ENCODE peak calls at places on chromosome 18, in ten cellular contexts. P is A549, J is uterus, I is IMR-90, D is endothelial cell of umbilical vein, H is K562, L is ovary, N is body of pancreas, F is adrenal gland, K is H54. X is an unnamed sample.

GRCh38 chr18:78641689-78642231 is 337.9 kb upstream of the SALL3 start:
- DNase-seq in P (no peak), J (no peak), I (no peak), D (no peak), H (no peak), L (no peak), N (no peak), F (no peak), K (no peak), X (no peak)

GRCh38 chr18:79629606-79630005 is 50.0 kb upstream of the CTDP1 start:
- DNase-seq in P (no peak), J (no peak), I (no peak), D (no peak), H (no peak), L (no peak), N (no peak), F (no peak), K (no peak), X (no peak)

GRCh38 chr18:25831226-25831828 is 259.1 kb downstream of the SS18 start:
- DNase-seq in P (no peak), J (no peak), I (no peak), D (no peak), H (no peak), L (no peak), N (no peak), F (peak), K (no peak), X (no peak)

GRCh38 chr18:70469916-70470315 is 181.1 kb downstream of the SOCS6 start:
- DNase-seq in P (no peak), J (no peak), I (no peak), D (no peak), H (no peak), L (no peak), N (no peak), F (no peak), K (no peak), X (no peak)

GRCh38 chr18:58222439-58223125 is 178.6 kb downstream of the NEDD4L start:
- DNase-seq in P (no peak), J (no peak), I (peak), D (peak), H (no peak), L (no peak), N (no peak), F (no peak), K (no peak), X (no peak)

GRCh38 chr18:63553117-63553516 is 10.9 kb downstream of the SERPINB12 start:
- DNase-seq in P (no peak), J (peak), I (peak), D (no peak), H (no peak), L (no peak), N (no peak), F (no peak), K (no peak), X (no peak)

GRCh38 chr18:28541276-28541930 is 364.5 kb upstream of the CDH2 start:
- DNase-seq in P (no peak), J (no peak), I (no peak), D (no peak), H (no peak), L (no peak), N (no peak), F (no peak), K (no peak), X (no peak)

GRCh38 chr18:54261894-54262293 is 7.4 kb upstream of the POLI start:
- DNase-seq in P (no peak), J (no peak), I (no peak), D (no peak), H (peak), L (no peak), N (no peak), F (no peak), K (no peak), X (no peak)

GRCh38 chr18:56202567-56203136 is 435.7 kb downstream of the TXNL1 start:
- DNase-seq in P (no peak), J (no peak), I (peak), D (peak), H (no peak), L (no peak), N (peak), F (no peak), K (no peak), X (no peak)

GRCh38 chr18:2857491-2858063 is 10.8 kb downstream of the EMILIN2 start:
- DNase-seq in P (no peak), J (peak), I (peak), D (no peak), H (peak), L (peak), N (peak), F (peak), K (no peak), X (no peak)

GRCh38 chr18:26082475-26082874 is 7.9 kb downstream of the SS18 start:
- DNase-seq in P (no peak), J (no peak), I (peak), D (no peak), H (no peak), L (no peak), N (no peak), F (no peak), K (no peak), X (no peak)

GRCh38 chr18:79805211-79805862 is 7.6 kb downstream of the KCNG2 start:
- DNase-seq in P (no peak), J (no peak), I (no peak), D (no peak), H (no peak), L (no peak), N (no peak), F (no peak), K (no peak), X (no peak)

GRCh38 chr18:57970356-57971095 is 73.5 kb upstream of the NEDD4L start:
- DNase-seq in P (peak), J (no peak), I (no peak), D (no peak), H (peak), L (no peak), N (peak), F (no peak), K (peak), X (peak)

GRCh38 chr18:10579079-10579867 is 53.4 kb downstream of the NAPG start:
- DNase-seq in P (no peak), J (no peak), I (peak), D (no peak), H (no peak), L (no peak), N (no peak), F (no peak), K (no peak), X (no peak)

GRCh38 chr18:21686282-21687105 is 18.1 kb downstream of the ABHD3 start:
- DNase-seq in P (no peak), J (no peak), I (peak), D (no peak), H (peak), L (no peak), N (no peak), F (no peak), K (no peak), X (peak)

GRCh38 chr18:46407471-46408166 is 249.4 kb downstream of the LOXHD1 start:
- DNase-seq in P (no peak), J (no peak), I (peak), D (no peak), H (no peak), L (no peak), N (no peak), F (peak), K (no peak), X (peak)

GRCh38 chr18:51278045-51278649 is 80.7 kb upstream of the MEX3C start:
- DNase-seq in P (peak), J (no peak), I (no peak), D (no peak), H (peak), L (no peak), N (peak), F (peak), K (peak), X (peak)

GRCh38 chr18:59988098-59988706 is 88.4 kb downstream of the PMAIP1 start:
- DNase-seq in P (peak), J (peak), I (peak), D (peak), H (peak), L (peak), N (peak), F (peak), K (no peak), X (peak)

GRCh38 chr18:26655010-26655613 is 106.8 kb upstream of the KCTD1 start:
- DNase-seq in P (no peak), J (no peak), I (no peak), D (peak), H (no peak), L (peak), N (no peak), F (no peak), K (no peak), X (no peak)

GRCh38 chr18:22057908-22058527 is 111.4 kb upstream of the GATA6 start:
- DNase-seq in P (no peak), J (no peak), I (no peak), D (no peak), H (no peak), L (no peak), N (peak), F (peak), K (no peak), X (no peak)

GRCh38 chr18:8045890-8046289 is 478.8 kb downstream of the PTPRM start:
- DNase-seq in P (no peak), J (no peak), I (no peak), D (no peak), H (no peak), L (no peak), N (no peak), F (no peak), K (no peak), X (no peak)

GRCh38 chr18:56421641-56422040 is 216.8 kb downstream of the TXNL1 start:
- DNase-seq in P (no peak), J (no peak), I (no peak), D (no peak), H (no peak), L (no peak), N (no peak), F (no peak), K (no peak), X (no peak)

GRCh38 chr18:3689986-3690681 is 240.2 kb downstream of the TGIF1 start:
- DNase-seq in P (no peak), J (no peak), I (no peak), D (no peak), H (no peak), L (no peak), N (no peak), F (no peak), K (no peak), X (no peak)

GRCh38 chr18:49021433-49022129 is 70.8 kb upstream of the SMAD7 start:
- DNase-seq in P (no peak), J (no peak), I (peak), D (peak), H (peak), L (peak), N (peak), F (peak), K (peak), X (peak)

DNA sequence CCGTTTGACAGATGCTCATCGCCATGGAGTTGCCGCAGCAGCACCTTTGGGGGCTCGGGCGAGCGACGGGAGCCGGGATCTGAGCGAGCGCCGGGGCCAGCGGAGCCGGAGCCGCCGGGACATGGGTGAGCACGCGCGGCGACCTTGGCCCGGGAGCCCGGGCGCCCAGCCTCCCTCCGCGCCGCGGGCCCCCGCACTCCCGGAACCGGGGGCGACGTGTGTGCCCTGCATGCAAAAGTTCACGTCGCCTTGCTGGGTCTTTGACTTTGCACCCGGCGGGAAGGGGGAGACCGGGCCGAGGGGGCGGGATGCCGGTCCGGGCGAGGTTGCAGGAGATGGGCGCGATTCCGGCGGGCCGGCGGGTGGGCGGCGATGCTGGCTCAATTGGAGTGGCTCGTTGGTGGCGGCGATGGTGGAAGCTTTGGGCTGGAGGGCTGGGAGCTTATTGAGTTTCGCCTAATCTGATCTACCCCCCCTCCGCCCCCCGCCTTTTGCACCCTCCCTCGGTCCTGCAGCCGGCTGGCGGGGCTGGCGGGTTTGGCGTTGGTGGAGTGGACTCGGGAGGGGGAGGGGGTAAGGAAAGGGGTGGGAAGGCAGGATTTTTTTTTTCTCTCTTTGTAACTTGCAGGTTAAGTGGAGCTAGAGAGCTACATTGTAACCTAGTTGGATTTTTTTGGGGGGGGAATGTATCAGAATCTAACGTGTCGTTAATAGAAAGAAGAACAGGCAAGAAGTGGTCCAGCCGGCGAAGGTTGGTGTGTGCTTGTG is at the start of gene SETBP1:
- DNase-seq in P (peak), J (peak), I (peak), D (peak), H (no peak), L (peak), N (peak), F (peak), K (no peak), X (peak)
- TF ChIP-seq POLR2A in P (no peak), J (no peak), I (no peak), D (no peak), H (no peak), L (no peak), N (peak), F (no peak), K (no peak), X (no peak)

GRCh38 chr18:74525741-74526140 is 8.6 kb upstream of the CNDP1 start:
- DNase-seq in P (no peak), J (no peak), I (no peak), D (no peak), H (no peak), L (no peak), N (peak), F (no peak), K (no peak), X (no peak)
- TF ChIP-seq POLR2A in P (no peak), J (no peak), I (no peak), D (no peak), H (no peak), L (no peak), N (no peak), F (no peak), K (no peak), X (no peak)

DNA sequence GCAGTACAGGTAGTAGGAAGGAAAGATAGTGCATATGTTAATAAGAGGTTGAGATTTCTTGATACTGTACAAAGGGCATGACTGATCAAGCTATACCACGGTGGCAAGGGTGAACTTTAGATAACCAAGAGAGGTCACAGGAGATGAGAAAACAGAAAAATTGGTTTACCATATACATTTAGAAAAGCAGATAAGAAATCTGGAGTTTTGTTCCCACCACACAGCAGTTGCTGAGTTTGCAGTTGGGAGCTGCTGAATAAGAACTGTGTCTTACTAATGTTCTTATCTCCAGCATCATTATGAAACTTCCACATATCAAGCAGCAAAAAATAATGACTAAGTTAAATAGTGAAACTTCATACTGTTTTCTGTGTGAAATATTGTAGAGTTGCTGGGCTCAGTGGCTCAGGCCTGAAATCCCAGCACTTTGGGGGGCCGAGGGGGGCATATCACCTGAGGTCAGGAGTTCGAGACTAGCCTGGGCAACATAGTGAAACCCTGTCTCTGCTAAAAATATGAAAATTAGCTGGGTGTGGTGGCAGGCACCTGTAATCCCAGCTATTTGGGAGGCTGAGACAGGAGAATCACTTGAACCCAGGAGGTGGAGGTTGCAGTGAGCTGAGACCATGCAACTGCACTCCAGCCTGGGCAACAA is 12.0 kb upstream of the IMPACT start:
- DNase-seq in P (no peak), J (no peak), I (no peak), D (no peak), H (no peak), L (no peak), N (no peak), F (no peak), K (no peak), X (no peak)
- TF ChIP-seq POLR2A in P (no peak), J (no peak), I (no peak), D (no peak), H (no peak), L (no peak), N (no peak), F (no peak), K (no peak), X (no peak)

DNA sequence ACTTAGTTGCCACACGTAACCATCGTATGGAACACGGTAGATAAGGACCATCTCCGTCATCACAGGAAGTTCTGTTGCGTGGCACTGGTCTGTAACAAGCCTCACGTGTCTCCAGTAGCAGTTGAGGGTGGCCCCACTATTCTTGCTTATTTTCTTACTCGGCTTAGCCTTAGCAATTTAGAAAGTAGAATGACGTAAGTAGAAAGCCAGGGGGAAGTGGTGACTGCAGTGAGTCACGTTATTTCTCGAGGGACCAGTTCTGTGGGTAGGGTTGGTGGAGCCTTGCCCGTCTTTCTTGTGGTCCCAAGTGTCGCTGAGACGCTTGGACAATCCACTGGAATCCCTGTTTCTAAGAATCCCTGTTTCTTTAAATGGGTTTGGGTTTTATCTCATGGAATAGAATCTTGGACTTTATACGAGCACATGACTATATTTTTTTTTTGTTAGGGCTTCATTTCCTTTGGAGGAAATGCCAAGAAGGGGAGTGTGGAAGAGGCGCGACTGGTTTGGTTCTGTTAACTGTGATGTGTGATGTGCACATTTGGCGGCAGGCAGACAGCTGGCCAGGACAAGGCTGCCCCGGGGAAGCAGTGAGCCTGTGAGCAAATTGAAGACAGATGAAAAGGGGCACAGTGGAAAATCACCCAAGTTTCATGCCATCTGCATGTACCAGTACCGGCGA is 96.2 kb downstream of the CABLES1 start:
- DNase-seq in P (no peak), J (peak), I (peak), D (peak), H (peak), L (peak), N (peak), F (peak), K (no peak), X (peak)
- TF ChIP-seq POLR2A in P (no peak), J (no peak), I (no peak), D (peak), H (no peak), L (no peak), N (no peak), F (no peak), K (no peak), X (no peak)